ENCODE peak calls at places on chromosomes 6 and 20, in nine cellular contexts. One of them, this sample, is unnamed.

GRCh38 chr20:33490023-33490933 is at the start of gene CBFA2T2:
- DNase-seq in BE2C: no peak
- DNase-seq in mucosa of descending colon: peak; percentile 68
- DNase-seq in stimulated activated CD8-positive, alpha-beta memory T cell treated with anti-CD3 and anti-CD28 coated beads, Interleukin-15, amount 100 ng/mL, for 1 hour: no peak
- DNase-seq in HCT116: peak; percentile 28
- DNase-seq in esophagus muscularis mucosa: no peak
- DNase-seq in NCI-H1105: peak; percentile 48
- DNase-seq in cardiac fibroblast: peak; percentile 76
- DNase-seq in NCI-H1092: no peak
- DNase-seq in this sample: no peak

GRCh38 chr6:79636673-79637072 is 5.5 kb downstream of the SH3BGRL2 start:
- DNase-seq in BE2C: no peak
- DNase-seq in mucosa of descending colon: no peak
- DNase-seq in stimulated activated CD8-positive, alpha-beta memory T cell treated with anti-CD3 and anti-CD28 coated beads, Interleukin-15, amount 100 ng/mL, for 1 hour: no peak
- DNase-seq in HCT116: no peak
- DNase-seq in esophagus muscularis mucosa: no peak
- DNase-seq in NCI-H1105: no peak
- DNase-seq in cardiac fibroblast: no peak
- DNase-seq in NCI-H1092: no peak
- DNase-seq in this sample: no peak

GRCh38 chr6:40330301-40330721 is 256.9 kb downstream of the LRFN2 start:
- DNase-seq in BE2C: no peak
- DNase-seq in mucosa of descending colon: no peak
- DNase-seq in stimulated activated CD8-positive, alpha-beta memory T cell treated with anti-CD3 and anti-CD28 coated beads, Interleukin-15, amount 100 ng/mL, for 1 hour: no peak
- DNase-seq in HCT116: no peak
- DNase-seq in esophagus muscularis mucosa: no peak
- DNase-seq in NCI-H1105: no peak
- DNase-seq in cardiac fibroblast: no peak
- DNase-seq in NCI-H1092: no peak
- DNase-seq in this sample: peak; percentile 73

GRCh38 chr6:41059569-41059968 is 6.6 kb downstream of the APOBEC2 start:
- DNase-seq in BE2C: no peak
- DNase-seq in mucosa of descending colon: no peak
- DNase-seq in stimulated activated CD8-positive, alpha-beta memory T cell treated with anti-CD3 and anti-CD28 coated beads, Interleukin-15, amount 100 ng/mL, for 1 hour: no peak
- DNase-seq in HCT116: no peak
- DNase-seq in esophagus muscularis mucosa: peak; percentile 87
- DNase-seq in NCI-H1105: no peak
- DNase-seq in cardiac fibroblast: no peak
- DNase-seq in NCI-H1092: no peak
- DNase-seq in this sample: no peak

GRCh38 chr6:14743465-14744211 is 502.2 kb upstream of the JARID2 start:
- DNase-seq in BE2C: no peak
- DNase-seq in mucosa of descending colon: no peak
- DNase-seq in stimulated activated CD8-positive, alpha-beta memory T cell treated with anti-CD3 and anti-CD28 coated beads, Interleukin-15, amount 100 ng/mL, for 1 hour: peak; percentile 14
- DNase-seq in HCT116: peak; percentile 94
- DNase-seq in esophagus muscularis mucosa: no peak
- DNase-seq in NCI-H1105: no peak
- DNase-seq in cardiac fibroblast: peak; percentile 93
- DNase-seq in NCI-H1092: no peak
- DNase-seq in this sample: no peak

GRCh38 chr20:37353285-37353849 is 7.4 kb downstream of the SRC start:
- DNase-seq in BE2C: no peak
- DNase-seq in mucosa of descending colon: no peak
- DNase-seq in stimulated activated CD8-positive, alpha-beta memory T cell treated with anti-CD3 and anti-CD28 coated beads, Interleukin-15, amount 100 ng/mL, for 1 hour: no peak
- DNase-seq in HCT116: no peak
- DNase-seq in esophagus muscularis mucosa: no peak
- DNase-seq in NCI-H1105: no peak
- DNase-seq in cardiac fibroblast: no peak
- DNase-seq in NCI-H1092: no peak
- DNase-seq in this sample: no peak

GRCh38 chr6:124226396-124226795 is 422.7 kb downstream of the NKAIN2 start:
- DNase-seq in BE2C: no peak
- DNase-seq in mucosa of descending colon: no peak
- DNase-seq in stimulated activated CD8-positive, alpha-beta memory T cell treated with anti-CD3 and anti-CD28 coated beads, Interleukin-15, amount 100 ng/mL, for 1 hour: no peak
- DNase-seq in HCT116: no peak
- DNase-seq in esophagus muscularis mucosa: no peak
- DNase-seq in NCI-H1105: no peak
- DNase-seq in cardiac fibroblast: peak; percentile 47
- DNase-seq in NCI-H1092: no peak
- DNase-seq in this sample: no peak

GRCh38 chr6:55108469-55109130 is 65.7 kb upstream of the HCRTR2 start:
- DNase-seq in BE2C: no peak
- DNase-seq in mucosa of descending colon: no peak
- DNase-seq in stimulated activated CD8-positive, alpha-beta memory T cell treated with anti-CD3 and anti-CD28 coated beads, Interleukin-15, amount 100 ng/mL, for 1 hour: no peak
- DNase-seq in HCT116: no peak
- DNase-seq in esophagus muscularis mucosa: no peak
- DNase-seq in NCI-H1105: no peak
- DNase-seq in cardiac fibroblast: no peak
- DNase-seq in NCI-H1092: no peak
- DNase-seq in this sample: no peak

GRCh38 chr6:151385177-151385576 is 6.2 kb downstream of the ZBTB2 start:
- DNase-seq in BE2C: no peak
- DNase-seq in mucosa of descending colon: no peak
- DNase-seq in stimulated activated CD8-positive, alpha-beta memory T cell treated with anti-CD3 and anti-CD28 coated beads, Interleukin-15, amount 100 ng/mL, for 1 hour: no peak
- DNase-seq in HCT116: no peak
- DNase-seq in esophagus muscularis mucosa: no peak
- DNase-seq in NCI-H1105: no peak
- DNase-seq in cardiac fibroblast: no peak
- DNase-seq in NCI-H1092: no peak
- DNase-seq in this sample: no peak

GRCh38 chr6:166640342-166641043 is 13.4 kb upstream of the RPS6KA2 start:
- DNase-seq in BE2C: no peak
- DNase-seq in mucosa of descending colon: no peak
- DNase-seq in stimulated activated CD8-positive, alpha-beta memory T cell treated with anti-CD3 and anti-CD28 coated beads, Interleukin-15, amount 100 ng/mL, for 1 hour: no peak
- DNase-seq in HCT116: no peak
- DNase-seq in esophagus muscularis mucosa: no peak
- DNase-seq in NCI-H1105: no peak
- DNase-seq in cardiac fibroblast: peak; percentile 30
- DNase-seq in NCI-H1092: no peak
- DNase-seq in this sample: no peak

GRCh38 chr6:155085582-155086253 is 90.6 kb downstream of the TIAM2 start:
- DNase-seq in BE2C: no peak
- DNase-seq in mucosa of descending colon: peak; percentile 12
- DNase-seq in stimulated activated CD8-positive, alpha-beta memory T cell treated with anti-CD3 and anti-CD28 coated beads, Interleukin-15, amount 100 ng/mL, for 1 hour: no peak
- DNase-seq in HCT116: peak; percentile 36
- DNase-seq in esophagus muscularis mucosa: no peak
- DNase-seq in NCI-H1105: no peak
- DNase-seq in cardiac fibroblast: no peak
- DNase-seq in NCI-H1092: no peak
- DNase-seq in this sample: no peak

GRCh38 chr6:36386495-36387439 is 702 bp downstream of the ETV7 start:
- DNase-seq in BE2C: peak; percentile 42
- DNase-seq in mucosa of descending colon: peak; percentile 64
- DNase-seq in stimulated activated CD8-positive, alpha-beta memory T cell treated with anti-CD3 and anti-CD28 coated beads, Interleukin-15, amount 100 ng/mL, for 1 hour: no peak
- DNase-seq in HCT116: no peak
- DNase-seq in esophagus muscularis mucosa: no peak
- DNase-seq in NCI-H1105: no peak
- DNase-seq in cardiac fibroblast: peak; percentile 69
- DNase-seq in NCI-H1092: no peak
- DNase-seq in this sample: no peak

GRCh38 chr20:33992145-33992922 is 1.4 kb upstream of the RALY start:
- DNase-seq in BE2C: no peak
- DNase-seq in mucosa of descending colon: no peak
- DNase-seq in stimulated activated CD8-positive, alpha-beta memory T cell treated with anti-CD3 and anti-CD28 coated beads, Interleukin-15, amount 100 ng/mL, for 1 hour: no peak
- DNase-seq in HCT116: no peak
- DNase-seq in esophagus muscularis mucosa: no peak
- DNase-seq in NCI-H1105: no peak
- DNase-seq in cardiac fibroblast: no peak
- DNase-seq in NCI-H1092: no peak
- DNase-seq in this sample: no peak

GRCh38 chr6:33846226-33846625 is 42.4 kb upstream of the MLN start:
- DNase-seq in BE2C: no peak
- DNase-seq in mucosa of descending colon: no peak
- DNase-seq in stimulated activated CD8-positive, alpha-beta memory T cell treated with anti-CD3 and anti-CD28 coated beads, Interleukin-15, amount 100 ng/mL, for 1 hour: no peak
- DNase-seq in HCT116: no peak
- DNase-seq in esophagus muscularis mucosa: no peak
- DNase-seq in NCI-H1105: no peak
- DNase-seq in cardiac fibroblast: no peak
- DNase-seq in NCI-H1092: no peak
- DNase-seq in this sample: no peak

GRCh38 chr20:57900226-57900905 is 190.6 kb upstream of the PMEPA1 start:
- DNase-seq in BE2C: no peak
- DNase-seq in mucosa of descending colon: no peak
- DNase-seq in stimulated activated CD8-positive, alpha-beta memory T cell treated with anti-CD3 and anti-CD28 coated beads, Interleukin-15, amount 100 ng/mL, for 1 hour: no peak
- DNase-seq in HCT116: no peak
- DNase-seq in esophagus muscularis mucosa: no peak
- DNase-seq in NCI-H1105: no peak
- DNase-seq in cardiac fibroblast: no peak
- DNase-seq in NCI-H1092: no peak
- DNase-seq in this sample: no peak

GRCh38 chr6:131995924-131996323 is 44.8 kb upstream of the CCN2 start:
- DNase-seq in BE2C: no peak
- DNase-seq in mucosa of descending colon: no peak
- DNase-seq in stimulated activated CD8-positive, alpha-beta memory T cell treated with anti-CD3 and anti-CD28 coated beads, Interleukin-15, amount 100 ng/mL, for 1 hour: no peak
- DNase-seq in HCT116: peak; percentile 81
- DNase-seq in esophagus muscularis mucosa: no peak
- DNase-seq in NCI-H1105: no peak
- DNase-seq in cardiac fibroblast: peak; percentile 64
- DNase-seq in NCI-H1092: no peak
- DNase-seq in this sample: no peak

GRCh38 chr6:16158943-16159557 is 30.2 kb downstream of the MYLIP start:
- DNase-seq in BE2C: no peak
- DNase-seq in mucosa of descending colon: no peak
- DNase-seq in stimulated activated CD8-positive, alpha-beta memory T cell treated with anti-CD3 and anti-CD28 coated beads, Interleukin-15, amount 100 ng/mL, for 1 hour: no peak
- DNase-seq in HCT116: no peak
- DNase-seq in esophagus muscularis mucosa: no peak
- DNase-seq in NCI-H1105: no peak
- DNase-seq in cardiac fibroblast: no peak
- DNase-seq in NCI-H1092: no peak
- DNase-seq in this sample: no peak

GRCh38 chr20:8036771-8037170 is 17.2 kb upstream of the TMX4 start:
- DNase-seq in BE2C: no peak
- DNase-seq in mucosa of descending colon: no peak
- DNase-seq in stimulated activated CD8-positive, alpha-beta memory T cell treated with anti-CD3 and anti-CD28 coated beads, Interleukin-15, amount 100 ng/mL, for 1 hour: no peak
- DNase-seq in HCT116: no peak
- DNase-seq in esophagus muscularis mucosa: no peak
- DNase-seq in NCI-H1105: no peak
- DNase-seq in cardiac fibroblast: no peak
- DNase-seq in NCI-H1092: no peak
- DNase-seq in this sample: no peak

GRCh38 chr6:70369332-70369950 is 43.9 kb upstream of the FAM135A start:
- DNase-seq in BE2C: peak; percentile 66
- DNase-seq in mucosa of descending colon: peak; percentile 64
- DNase-seq in stimulated activated CD8-positive, alpha-beta memory T cell treated with anti-CD3 and anti-CD28 coated beads, Interleukin-15, amount 100 ng/mL, for 1 hour: peak; percentile 27
- DNase-seq in HCT116: peak; percentile 54
- DNase-seq in esophagus muscularis mucosa: no peak
- DNase-seq in NCI-H1105: peak; percentile 51
- DNase-seq in cardiac fibroblast: peak; percentile 73
- DNase-seq in NCI-H1092: no peak
- DNase-seq in this sample: peak; percentile 80

GRCh38 chr6:100833972-100834574 is 47.1 kb downstream of the ASCC3 start:
- DNase-seq in BE2C: no peak
- DNase-seq in mucosa of descending colon: no peak
- DNase-seq in stimulated activated CD8-positive, alpha-beta memory T cell treated with anti-CD3 and anti-CD28 coated beads, Interleukin-15, amount 100 ng/mL, for 1 hour: no peak
- DNase-seq in HCT116: no peak
- DNase-seq in esophagus muscularis mucosa: no peak
- DNase-seq in NCI-H1105: no peak
- DNase-seq in cardiac fibroblast: no peak
- DNase-seq in NCI-H1092: no peak
- DNase-seq in this sample: no peak

GRCh38 chr6:168410554-168411011 is 30.4 kb upstream of the SMOC2 start:
- DNase-seq in BE2C: no peak
- DNase-seq in mucosa of descending colon: no peak
- DNase-seq in stimulated activated CD8-positive, alpha-beta memory T cell treated with anti-CD3 and anti-CD28 coated beads, Interleukin-15, amount 100 ng/mL, for 1 hour: no peak
- DNase-seq in HCT116: no peak
- DNase-seq in esophagus muscularis mucosa: no peak
- DNase-seq in NCI-H1105: no peak
- DNase-seq in cardiac fibroblast: no peak
- DNase-seq in NCI-H1092: no peak
- DNase-seq in this sample: no peak

GRCh38 chr20:11452326-11452725 is 465.4 kb upstream of the BTBD3 start:
- DNase-seq in BE2C: no peak
- DNase-seq in mucosa of descending colon: no peak
- DNase-seq in stimulated activated CD8-positive, alpha-beta memory T cell treated with anti-CD3 and anti-CD28 coated beads, Interleukin-15, amount 100 ng/mL, for 1 hour: no peak
- DNase-seq in HCT116: no peak
- DNase-seq in esophagus muscularis mucosa: no peak
- DNase-seq in NCI-H1105: no peak
- DNase-seq in cardiac fibroblast: peak; percentile 16
- DNase-seq in NCI-H1092: no peak
- DNase-seq in this sample: no peak